ENCODE peak calls at places on chromosomes 6 and 20, in four cellular contexts. One of them, this sample, is unnamed.

GRCh38 chr6:122008105-122009100 is 391.0 kb upstream of the HSF2 start:
- DNase-seq in Peyer's patch: no peak
- DNase-seq in heart right ventricle: peak; percentile 13
- DNase-seq in IMR-90: peak; percentile 42
- DNase-seq in this sample: no peak

GRCh38 chr20:58432190-58432954 is 43.3 kb downstream of the VAPB start:
- DNase-seq in IMR-90: peak; percentile 69
- DNase-seq in Peyer's patch: no peak
- DNase-seq in heart right ventricle: no peak
- DNase-seq in this sample: no peak

GRCh38 chr6:13689511-13690256 is 22.0 kb downstream of the RANBP9 start:
- DNase-seq in IMR-90: no peak
- DNase-seq in Peyer's patch: no peak
- DNase-seq in heart right ventricle: no peak
- DNase-seq in this sample: no peak

GRCh38 chr6:33758807-33759206 is 12.1 kb upstream of the IP6K3 start:
- DNase-seq in Peyer's patch: no peak
- DNase-seq in IMR-90: peak; percentile 53
- DNase-seq in heart right ventricle: no peak
- DNase-seq in this sample: no peak

GRCh38 chr6:126824226-126824625 is 294.2 kb upstream of the RSPO3 start:
- DNase-seq in heart right ventricle: no peak
- DNase-seq in IMR-90: no peak
- DNase-seq in Peyer's patch: no peak
- DNase-seq in this sample: no peak

GRCh38 chr20:25221592-25222460 is 26.1 kb upstream of the PYGB start:
- DNase-seq in IMR-90: no peak
- DNase-seq in Peyer's patch: no peak
- DNase-seq in heart right ventricle: peak; percentile 48
- DNase-seq in this sample: no peak

GRCh38 chr6:12150812-12151432 is 138.8 kb downstream of the HIVEP1 start:
- DNase-seq in Peyer's patch: no peak
- DNase-seq in IMR-90: no peak
- DNase-seq in heart right ventricle: no peak
- DNase-seq in this sample: no peak

GRCh38 chr6:45609141-45609638 is 231.5 kb upstream of the SUPT3H start:
- DNase-seq in heart right ventricle: no peak
- DNase-seq in Peyer's patch: no peak
- DNase-seq in IMR-90: peak; percentile 96
- DNase-seq in this sample: no peak

GRCh38 chr6:160992323-160993314 is 1.1 kb downstream of the MAP3K4 start:
- DNase-seq in heart right ventricle: no peak
- DNase-seq in IMR-90: peak; percentile 70
- DNase-seq in Peyer's patch: peak; percentile 25
- DNase-seq in this sample: no peak

GRCh38 chr6:13604135-13604534 is 11.0 kb upstream of the NOL7 start:
- DNase-seq in heart right ventricle: no peak
- DNase-seq in Peyer's patch: no peak
- DNase-seq in IMR-90: no peak
- DNase-seq in this sample: no peak

GRCh38 chr6:46215213-46215612 is 44.4 kb upstream of the ENPP5 start:
- DNase-seq in IMR-90: no peak
- DNase-seq in heart right ventricle: no peak
- DNase-seq in Peyer's patch: no peak
- DNase-seq in this sample: no peak

GRCh38 chr20:24959591-24960301 is 10.7 kb downstream of the CST7 start:
- DNase-seq in Peyer's patch: no peak
- DNase-seq in IMR-90: no peak
- DNase-seq in heart right ventricle: no peak
- DNase-seq in this sample: peak; percentile 15

GRCh38 chr6:75752365-75752764 is 3.3 kb downstream of the MYO6 start:
- DNase-seq in heart right ventricle: no peak
- DNase-seq in Peyer's patch: no peak
- DNase-seq in IMR-90: peak; percentile 24
- DNase-seq in this sample: no peak

GRCh38 chr6:107730683-107731314 is 93.3 kb downstream of the SCML4 start:
- DNase-seq in Peyer's patch: peak; percentile 50
- DNase-seq in IMR-90: no peak
- DNase-seq in heart right ventricle: no peak
- DNase-seq in this sample: no peak

GRCh38 chr6:98530732-98531131 is 303.6 kb upstream of the POU3F2 start:
- DNase-seq in heart right ventricle: no peak
- DNase-seq in IMR-90: no peak
- DNase-seq in Peyer's patch: no peak
- DNase-seq in this sample: no peak

GRCh38 chr6:3808759-3809514 is 40.2 kb upstream of the FAM50B start:
- DNase-seq in heart right ventricle: peak; percentile 24
- DNase-seq in IMR-90: peak; percentile 90
- DNase-seq in Peyer's patch: no peak
- DNase-seq in this sample: no peak

GRCh38 chr6:113578691-113579090 is 278.5 kb upstream of the MARCKS start:
- DNase-seq in Peyer's patch: no peak
- DNase-seq in IMR-90: no peak
- DNase-seq in heart right ventricle: no peak
- DNase-seq in this sample: no peak

GRCh38 chr20:22339091-22339881 is 245.1 kb downstream of the FOXA2 start:
- DNase-seq in Peyer's patch: no peak
- DNase-seq in heart right ventricle: no peak
- DNase-seq in IMR-90: peak; percentile 63
- DNase-seq in this sample: no peak

GRCh38 chr6:132491303-132491702 is 21.6 kb downstream of the STX7 start:
- DNase-seq in IMR-90: peak; percentile 52
- DNase-seq in heart right ventricle: no peak
- DNase-seq in Peyer's patch: peak; percentile 33
- DNase-seq in this sample: no peak

GRCh38 chr6:155100087-155100486 is 105.0 kb downstream of the TIAM2 start:
- DNase-seq in heart right ventricle: peak; percentile 60
- DNase-seq in Peyer's patch: no peak
- DNase-seq in IMR-90: peak; percentile 39
- DNase-seq in this sample: no peak

GRCh38 chr20:47782091-47782490 is 3.2 kb downstream of the SULF2 start:
- DNase-seq in IMR-90: no peak
- DNase-seq in Peyer's patch: no peak
- DNase-seq in heart right ventricle: no peak
- DNase-seq in this sample: no peak

GRCh38 chr6:122524056-122524455 is 52.4 kb upstream of the SERINC1 start:
- DNase-seq in heart right ventricle: no peak
- DNase-seq in IMR-90: no peak
- DNase-seq in Peyer's patch: no peak
- DNase-seq in this sample: no peak

GRCh38 chr20:17869295-17869994 is 99.1 kb downstream of the SNX5 start:
- DNase-seq in heart right ventricle: no peak
- DNase-seq in IMR-90: no peak
- DNase-seq in Peyer's patch: no peak
- DNase-seq in this sample: peak; percentile 33

GRCh38 chr20:381581-382290 is 1.2 kb downstream of the TRIB3 start:
- DNase-seq in Peyer's patch: peak; percentile 90
- DNase-seq in heart right ventricle: peak; percentile 72
- DNase-seq in IMR-90: peak; percentile 66
- DNase-seq in this sample: peak; percentile 82

GRCh38 chr20:37395921-37396519 is 50.1 kb downstream of the SRC start:
- DNase-seq in IMR-90: no peak
- DNase-seq in Peyer's patch: no peak
- DNase-seq in heart right ventricle: peak; percentile 44
- DNase-seq in this sample: peak; percentile 52

GRCh38 chr6:37005827-37006514 is 516 bp downstream of the FGD2 start:
- DNase-seq in heart right ventricle: no peak
- DNase-seq in Peyer's patch: no peak
- DNase-seq in IMR-90: no peak
- DNase-seq in this sample: no peak
- H3K4me3 ChIP-seq in heart right ventricle: peak overlapping the region; percentile 36
- H3K4me3 ChIP-seq in Peyer's patch: peak overlapping the region; percentile 37
- H3K4me3 ChIP-seq in IMR-90: no peak overlapping the region
- H3K4me3 ChIP-seq in this sample: no peak overlapping the region

DNA sequence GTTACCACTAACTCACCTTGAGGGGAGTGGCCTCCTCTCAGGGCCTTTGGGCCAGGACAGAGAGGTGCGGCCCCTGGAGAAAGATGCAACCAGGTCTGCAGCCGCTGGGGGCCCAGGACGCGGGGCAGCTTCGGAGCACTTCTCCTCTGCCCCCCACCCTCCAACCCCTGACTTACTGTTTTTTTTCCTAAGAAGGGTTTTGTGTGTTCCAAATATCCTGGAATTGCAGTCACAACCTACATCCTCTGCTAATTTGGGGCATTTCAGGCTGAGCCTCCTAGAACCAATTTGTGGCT is 1.7 kb downstream of the LINC00237 start:
- DNase-seq in heart right ventricle: no peak
- DNase-seq in Peyer's patch: no peak
- DNase-seq in IMR-90: no peak
- DNase-seq in this sample: no peak
- H3K4me3 ChIP-seq in heart right ventricle: no peak overlapping the region
- H3K4me3 ChIP-seq in Peyer's patch: no peak overlapping the region
- H3K4me3 ChIP-seq in IMR-90: no peak overlapping the region
- H3K4me3 ChIP-seq in this sample: no peak overlapping the region

DNA sequence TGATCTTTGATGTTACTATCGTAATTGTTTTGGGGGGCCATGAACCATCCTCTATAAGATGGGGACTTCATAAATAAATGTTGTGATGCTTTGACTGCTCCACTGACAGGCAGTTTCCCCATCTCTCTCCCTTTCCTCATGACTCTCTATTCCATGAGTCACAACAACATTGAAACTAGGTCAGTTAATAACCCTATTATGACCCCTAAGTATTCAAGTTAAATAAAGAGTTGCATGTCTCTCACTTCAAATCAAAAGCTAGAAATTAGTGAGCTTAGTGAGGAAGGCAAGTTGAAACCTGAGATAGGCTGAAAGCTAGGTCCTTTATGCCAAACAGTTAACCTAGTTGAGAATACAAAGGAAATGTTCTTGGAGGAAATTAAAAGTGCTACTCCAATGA is 491.0 kb downstream of the HAO1 start:
- DNase-seq in IMR-90: no peak
- DNase-seq in heart right ventricle: no peak
- DNase-seq in Peyer's patch: no peak
- DNase-seq in this sample: no peak
- H3K4me3 ChIP-seq in IMR-90: no peak overlapping the region
- H3K4me3 ChIP-seq in heart right ventricle: no peak overlapping the region
- H3K4me3 ChIP-seq in Peyer's patch: no peak overlapping the region
- H3K4me3 ChIP-seq in this sample: no peak overlapping the region

GRCh38 chr20:33443006-33443511 is 504 bp downstream of the SNTA1 start:
- DNase-seq in heart right ventricle: peak; percentile 58
- DNase-seq in Peyer's patch: no peak
- DNase-seq in IMR-90: no peak
- DNase-seq in this sample: peak; percentile 69

GRCh38 chr20:33445881-33446615 is 2.5 kb upstream of the SNTA1 start:
- DNase-seq in IMR-90: no peak
- DNase-seq in heart right ventricle: no peak
- DNase-seq in Peyer's patch: no peak
- DNase-seq in this sample: no peak

GRCh38 chr20:33442136-33443005 is 1.2 kb downstream of the SNTA1 start:
- DNase-seq in Peyer's patch: no peak
- DNase-seq in heart right ventricle: no peak
- DNase-seq in IMR-90: no peak
- DNase-seq in this sample: no peak

GRCh38 chr20:33443512-33444239 is at the start of gene SNTA1:
- DNase-seq in heart right ventricle: peak; percentile 96
- DNase-seq in Peyer's patch: peak; percentile 97
- DNase-seq in IMR-90: peak; percentile 49
- DNase-seq in this sample: peak; percentile 96

DNA sequence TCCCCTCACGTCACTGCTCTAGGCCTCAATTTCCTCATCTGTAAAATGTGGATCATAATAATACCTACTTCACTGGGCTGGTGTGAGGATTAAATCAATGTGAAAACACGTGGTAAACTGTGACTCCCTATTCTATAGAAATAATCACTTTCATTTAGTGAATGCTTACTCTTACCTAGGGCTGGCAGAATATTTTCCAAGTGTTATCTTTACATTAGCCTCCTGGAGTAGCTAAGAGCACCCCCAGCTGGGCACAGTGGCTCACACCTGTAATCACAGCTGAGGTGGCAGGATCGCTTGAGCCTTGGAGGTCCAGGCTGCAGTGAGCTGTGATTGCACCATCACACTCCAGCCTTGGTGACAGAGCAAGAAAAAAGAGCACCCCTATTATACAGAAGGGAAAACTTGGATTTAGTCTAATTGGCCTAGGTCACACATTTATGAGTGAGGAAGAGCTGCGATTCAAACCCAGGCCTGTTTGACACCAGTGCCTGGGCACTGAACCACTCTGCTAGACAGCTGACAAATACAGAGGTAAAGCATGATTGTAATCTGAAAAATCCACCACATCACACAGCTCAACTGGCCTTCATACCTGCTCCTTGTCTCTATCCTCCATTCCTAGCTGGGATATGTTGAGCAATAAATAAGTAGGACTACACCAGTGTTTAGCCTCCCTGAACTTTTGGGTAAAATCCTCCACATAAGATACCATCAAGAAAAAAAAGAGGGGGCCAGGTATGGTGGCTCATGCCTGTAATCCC is 1.4 kb upstream of the SNTA1 start:
- DNase-seq in heart right ventricle: peak; percentile 23
- DNase-seq in Peyer's patch: peak; percentile 34
- DNase-seq in IMR-90: no peak
- DNase-seq in this sample: no peak
- H3K4me3 ChIP-seq in heart right ventricle: peak overlapping the region; percentile 76
- H3K4me3 ChIP-seq in Peyer's patch: peak overlapping the region; percentile 89
- H3K4me3 ChIP-seq in IMR-90: peak overlapping the region; percentile 93
- H3K4me3 ChIP-seq in this sample: no peak overlapping the region

GRCh38 chr6:6943411-6943810 is 164.3 kb upstream of the RREB1 start:
- DNase-seq in Peyer's patch: no peak
- DNase-seq in IMR-90: no peak
- DNase-seq in heart right ventricle: no peak
- DNase-seq in this sample: no peak

GRCh38 chr6:6942826-6943225 is 164.9 kb upstream of the RREB1 start:
- DNase-seq in IMR-90: peak; percentile 8
- DNase-seq in heart right ventricle: peak; percentile 62
- DNase-seq in Peyer's patch: no peak
- DNase-seq in this sample: peak; percentile 49

GRCh38 chr6:6941201-6941600 is 166.6 kb upstream of the RREB1 start:
- DNase-seq in IMR-90: no peak
- DNase-seq in Peyer's patch: no peak
- DNase-seq in heart right ventricle: no peak
- DNase-seq in this sample: no peak

GRCh38 chr6:6940031-6940664 is 167.6 kb upstream of the RREB1 start:
- DNase-seq in heart right ventricle: no peak
- DNase-seq in IMR-90: no peak
- DNase-seq in Peyer's patch: no peak
- DNase-seq in this sample: no peak
- H3K4me3 ChIP-seq in heart right ventricle: no peak overlapping the region
- H3K4me3 ChIP-seq in IMR-90: no peak overlapping the region
- H3K4me3 ChIP-seq in Peyer's patch: no peak overlapping the region
- H3K4me3 ChIP-seq in this sample: no peak overlapping the region

GRCh38 chr6:100464162-100464851 is 414 bp downstream of the SIM1 start:
- DNase-seq in IMR-90: no peak
- DNase-seq in heart right ventricle: no peak
- DNase-seq in Peyer's patch: no peak
- DNase-seq in this sample: no peak

GRCh38 chr6:100464910-100465700 is at the start of gene SIM1:
- DNase-seq in heart right ventricle: peak; percentile 43
- DNase-seq in IMR-90: peak; percentile 59
- DNase-seq in Peyer's patch: no peak
- DNase-seq in this sample: peak; percentile 51

GRCh38 chr6:100462990-100463684 is 1.6 kb downstream of the SIM1 start:
- DNase-seq in IMR-90: no peak
- DNase-seq in Peyer's patch: no peak
- DNase-seq in heart right ventricle: no peak
- DNase-seq in this sample: no peak

GRCh38 chr6:100462396-100462795 is 2.3 kb downstream of the SIM1 start:
- DNase-seq in IMR-90: no peak
- DNase-seq in heart right ventricle: no peak
- DNase-seq in Peyer's patch: no peak
- DNase-seq in this sample: no peak

GRCh38 chr6:100463685-100464161 is 998 bp downstream of the SIM1 start:
- DNase-seq in heart right ventricle: no peak
- DNase-seq in Peyer's patch: no peak
- DNase-seq in IMR-90: no peak
- DNase-seq in this sample: no peak
- H3K4me3 ChIP-seq in heart right ventricle: no peak overlapping the region
- H3K4me3 ChIP-seq in Peyer's patch: no peak overlapping the region
- H3K4me3 ChIP-seq in IMR-90: no peak overlapping the region
- H3K4me3 ChIP-seq in this sample: no peak overlapping the region

This sample was measured in mucosa of descending colon.